ENCODE peak calls at places on chromosomes 6 and 20, in seven cellular contexts. H is HT1080, Q is left kidney, J is fibroblast of lung, O is EL, I is HAP-1, E is NCI-H187. Y is an unnamed sample.

GRCh38 chr20:58135441-58136170 is 92.8 kb downstream of the ANKRD60 start:
- DNase-seq in H (no peak), I (no peak), O (no peak), J (no peak), Q (no peak), E (no peak), Y (peak; percentile 57)

GRCh38 chr20:17676942-17677341 is 5.1 kb downstream of the RRBP1 start:
- DNase-seq in E (no peak), I (no peak), H (no peak), O (peak; percentile 41), Q (no peak), J (no peak), Y (no peak)

GRCh38 chr6:91387290-91388062 is 800.6 kb upstream of the MAP3K7 start:
- DNase-seq in I (no peak), J (no peak), Q (no peak), E (no peak), O (no peak), H (peak; percentile 4), Y (no peak)

GRCh38 chr6:11848252-11848651 is 69.6 kb upstream of the ADTRP start:
- DNase-seq in O (no peak), Q (no peak), H (no peak), E (no peak), I (no peak), J (no peak), Y (no peak)

GRCh38 chr6:40599580-40599979 is 12.4 kb upstream of the LRFN2 start:
- DNase-seq in H (no peak), E (no peak), O (no peak), J (no peak), Q (peak; percentile 86), I (no peak), Y (no peak)

GRCh38 chr6:13814938-13815575 is 700 bp upstream of the MCUR1 start:
- DNase-seq in I (no peak), E (peak; percentile 46), Q (no peak), O (no peak), H (no peak), J (peak; percentile 11), Y (peak; percentile 24)

GRCh38 chr6:13916230-13916944 is 8.4 kb upstream of the RNF182 start:
- DNase-seq in H (peak; percentile 16), J (no peak), I (no peak), O (peak; percentile 37), E (no peak), Q (no peak), Y (peak; percentile 32)

GRCh38 chr6:166005846-166006592 is 161.6 kb downstream of the TBXT start:
- DNase-seq in H (peak; percentile 44), I (peak; percentile 87), Q (peak; percentile 88), J (peak; percentile 93), E (no peak), O (peak; percentile 76), Y (peak; percentile 87)

GRCh38 chr6:138297761-138298298 is 79.5 kb upstream of the PBOV1 start:
- DNase-seq in H (peak; percentile 62), I (no peak), J (no peak), O (peak; percentile 20), E (no peak), Q (no peak), Y (no peak)

GRCh38 chr20:62367136-62367482 is at the start of gene LAMA5:
- DNase-seq in H (no peak), O (no peak), Q (peak; percentile 88), J (no peak), I (peak; percentile 40), E (no peak), Y (peak; percentile 61)

Y was measured in ELR.